ENCODE peak calls at places on chromosomes 11 and 22, in four cellular contexts. One of them, this sample, is unnamed. For H3K4me1, the result is how much of the 10 kb centered on the place peaks cover.

GRCh38 chr11:46389450-46390330 is 1.9 kb downstream of the CHRM4 start:
- DNase-seq in right lobe of liver: peak
- DNase-seq in breast epithelium: peak
- DNase-seq in esophagus squamous epithelium: no peak
- DNase-seq in this sample: peak

GRCh38 chr11:67435031-67435726 is 2.3 kb downstream of the PTPRCAP start:
- DNase-seq in right lobe of liver: no peak
- DNase-seq in breast epithelium: no peak
- DNase-seq in esophagus squamous epithelium: no peak
- DNase-seq in this sample: no peak

GRCh38 chr11:4606231-4607015 is 1.6 kb downstream of the TRIM68 start:
- DNase-seq in right lobe of liver: no peak
- DNase-seq in breast epithelium: no peak
- DNase-seq in esophagus squamous epithelium: no peak
- DNase-seq in this sample: no peak

GRCh38 chr22:44677299-44678244 is 24.4 kb upstream of the PRR5 start:
- DNase-seq in right lobe of liver: no peak
- DNase-seq in breast epithelium: no peak
- DNase-seq in esophagus squamous epithelium: no peak
- DNase-seq in this sample: no peak

GRCh38 chr11:10181811-10182210 is 112.2 kb downstream of the SBF2 start:
- DNase-seq in right lobe of liver: no peak
- DNase-seq in breast epithelium: no peak
- DNase-seq in esophagus squamous epithelium: no peak
- DNase-seq in this sample: no peak

GRCh38 chr22:30867746-30868662 is 100.6 kb downstream of the MORC2 start:
- DNase-seq in right lobe of liver: peak
- DNase-seq in breast epithelium: peak
- DNase-seq in esophagus squamous epithelium: no peak
- DNase-seq in this sample: peak

GRCh38 chr11:27350503-27350902 is 12.5 kb downstream of the CCDC34 start:
- DNase-seq in right lobe of liver: no peak
- DNase-seq in breast epithelium: no peak
- DNase-seq in esophagus squamous epithelium: no peak
- DNase-seq in this sample: no peak

GRCh38 chr22:24928322-24928721 is 18.2 kb downstream of the LHFPL7 start:
- DNase-seq in right lobe of liver: no peak
- DNase-seq in breast epithelium: no peak
- DNase-seq in esophagus squamous epithelium: no peak
- DNase-seq in this sample: no peak

GRCh38 chr22:29824677-29825076 is 13.4 kb downstream of the ASCC2 start:
- DNase-seq in right lobe of liver: no peak
- DNase-seq in breast epithelium: no peak
- DNase-seq in esophagus squamous epithelium: no peak
- DNase-seq in this sample: peak

GRCh38 chr11:103528596-103528995 is 419.4 kb downstream of the DYNC2H1 start:
- DNase-seq in right lobe of liver: no peak
- DNase-seq in breast epithelium: no peak
- DNase-seq in esophagus squamous epithelium: no peak
- DNase-seq in this sample: no peak

GRCh38 chr11:67376873-67377808 is 3.7 kb upstream of the CLCF1 start:
- DNase-seq in right lobe of liver: no peak
- DNase-seq in breast epithelium: no peak
- DNase-seq in esophagus squamous epithelium: no peak
- DNase-seq in this sample: no peak

GRCh38 chr11:20289732-20290131 is 73.8 kb upstream of the HTATIP2 start:
- DNase-seq in right lobe of liver: no peak
- DNase-seq in breast epithelium: no peak
- DNase-seq in esophagus squamous epithelium: no peak
- DNase-seq in this sample: no peak

GRCh38 chr11:36258730-36259360 is 30.4 kb downstream of the COMMD9 start:
- DNase-seq in right lobe of liver: peak
- DNase-seq in breast epithelium: no peak
- DNase-seq in esophagus squamous epithelium: no peak
- DNase-seq in this sample: peak

GRCh38 chr11:125062196-125062930 is 742 bp upstream of the SLC37A2 start:
- DNase-seq in right lobe of liver: no peak
- DNase-seq in breast epithelium: no peak
- DNase-seq in esophagus squamous epithelium: no peak
- DNase-seq in this sample: no peak

GRCh38 chr11:8834379-8834778 is 76.6 kb upstream of the AKIP1 start:
- DNase-seq in right lobe of liver: no peak
- DNase-seq in breast epithelium: no peak
- DNase-seq in esophagus squamous epithelium: no peak
- DNase-seq in this sample: no peak
- H3K4me1 ChIP-seq in right lobe of liver: under half
- H3K4me1 ChIP-seq in breast epithelium: under half
- H3K4me1 ChIP-seq in esophagus squamous epithelium: under half
- H3K4me1 ChIP-seq in this sample: under half

GRCh38 chr11:1054143-1055108 is 17.9 kb upstream of the MUC6 start:
- DNase-seq in right lobe of liver: no peak
- DNase-seq in breast epithelium: no peak
- DNase-seq in esophagus squamous epithelium: no peak
- DNase-seq in this sample: no peak
- TF ChIP-seq POLR2A in right lobe of liver: no peak
- TF ChIP-seq POLR2A in breast epithelium: no peak
- TF ChIP-seq POLR2A in esophagus squamous epithelium: no peak
- TF ChIP-seq POLR2A in this sample: no peak

DNA sequence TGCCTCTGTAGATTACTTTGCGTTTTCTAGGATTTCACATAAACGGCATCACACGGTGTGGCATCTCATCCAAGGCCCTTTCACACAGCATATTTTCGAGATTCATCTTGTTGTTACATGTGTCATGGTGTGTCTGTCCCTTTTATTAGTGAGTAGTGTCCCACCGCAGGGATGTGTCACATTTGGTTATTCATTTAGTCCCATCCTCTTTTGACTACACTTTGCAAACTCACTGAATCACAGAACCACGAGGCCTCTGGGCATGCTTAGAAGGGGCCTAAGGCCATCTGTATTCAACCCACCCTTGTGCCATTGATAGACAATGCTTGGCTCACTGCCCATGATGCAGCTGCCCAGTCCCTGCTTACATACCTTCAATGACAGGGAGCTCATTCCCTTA is 4.2 kb upstream of the RAC2 start:
- DNase-seq in right lobe of liver: no peak
- DNase-seq in breast epithelium: no peak
- DNase-seq in esophagus squamous epithelium: no peak
- DNase-seq in this sample: no peak
- H3K4me1 ChIP-seq in right lobe of liver: under half
- H3K4me1 ChIP-seq in breast epithelium: under half
- H3K4me1 ChIP-seq in esophagus squamous epithelium: under half
- H3K4me1 ChIP-seq in this sample: under half

DNA sequence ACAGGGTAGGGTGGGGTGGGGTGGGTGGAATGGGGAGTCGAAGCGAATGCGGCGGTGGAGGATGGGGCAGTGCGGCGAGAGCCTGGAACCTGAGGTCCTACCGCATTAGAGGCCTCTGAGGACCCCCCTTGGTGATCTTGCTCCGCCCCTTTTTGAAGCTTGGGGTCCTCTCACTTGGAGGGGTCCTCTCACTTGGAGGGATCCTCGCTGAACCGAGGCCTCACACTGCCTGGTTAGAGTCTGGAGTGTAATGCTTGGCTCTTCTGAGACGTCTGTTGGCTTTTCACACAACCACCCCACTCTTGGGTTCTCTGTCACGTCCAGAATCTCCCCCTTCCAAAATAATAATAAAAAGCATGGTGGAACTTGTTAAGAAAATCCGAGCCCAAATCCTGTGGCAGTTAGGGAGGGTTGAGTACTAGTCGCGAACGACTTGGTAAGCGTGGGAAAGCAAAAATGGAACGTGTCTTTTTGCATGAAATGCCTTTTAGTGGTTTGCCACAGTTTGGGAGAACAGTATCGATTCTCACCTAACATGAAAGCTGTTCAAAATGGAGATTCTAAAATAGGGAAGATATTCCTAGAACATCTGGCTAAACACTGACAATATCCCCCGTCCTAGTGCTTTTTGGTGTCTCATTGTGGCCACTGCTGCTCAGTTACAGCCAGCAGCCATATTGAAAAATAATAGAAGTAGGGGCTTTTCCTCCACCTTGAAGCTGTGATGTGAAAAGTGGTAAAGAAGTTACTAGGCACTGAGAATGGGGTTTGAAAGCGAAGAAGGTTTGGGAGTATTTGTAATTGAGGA is 821 bp downstream of the RBX1 start:
- DNase-seq in right lobe of liver: no peak
- DNase-seq in breast epithelium: no peak
- DNase-seq in esophagus squamous epithelium: no peak
- DNase-seq in this sample: no peak
- TF ChIP-seq POLR2A in right lobe of liver: no peak
- TF ChIP-seq POLR2A in breast epithelium: no peak
- TF ChIP-seq POLR2A in esophagus squamous epithelium: no peak
- TF ChIP-seq POLR2A in this sample: no peak

GRCh38 chr11:942853-943252 is 17.2 kb downstream of the AP2A2 start:
- DNase-seq in right lobe of liver: peak
- DNase-seq in breast epithelium: no peak
- DNase-seq in esophagus squamous epithelium: no peak
- DNase-seq in this sample: no peak

GRCh38 chr11:936199-936598 is 10.5 kb downstream of the AP2A2 start:
- DNase-seq in right lobe of liver: no peak
- DNase-seq in breast epithelium: no peak
- DNase-seq in esophagus squamous epithelium: no peak
- DNase-seq in this sample: no peak

GRCh38 chr11:944711-945470 is 19.2 kb downstream of the AP2A2 start:
- DNase-seq in right lobe of liver: peak
- DNase-seq in breast epithelium: no peak
- DNase-seq in esophagus squamous epithelium: no peak
- DNase-seq in this sample: no peak

GRCh38 chr11:937853-938261 is 12.2 kb downstream of the AP2A2 start:
- DNase-seq in right lobe of liver: no peak
- DNase-seq in breast epithelium: no peak
- DNase-seq in esophagus squamous epithelium: no peak
- DNase-seq in this sample: no peak

DNA sequence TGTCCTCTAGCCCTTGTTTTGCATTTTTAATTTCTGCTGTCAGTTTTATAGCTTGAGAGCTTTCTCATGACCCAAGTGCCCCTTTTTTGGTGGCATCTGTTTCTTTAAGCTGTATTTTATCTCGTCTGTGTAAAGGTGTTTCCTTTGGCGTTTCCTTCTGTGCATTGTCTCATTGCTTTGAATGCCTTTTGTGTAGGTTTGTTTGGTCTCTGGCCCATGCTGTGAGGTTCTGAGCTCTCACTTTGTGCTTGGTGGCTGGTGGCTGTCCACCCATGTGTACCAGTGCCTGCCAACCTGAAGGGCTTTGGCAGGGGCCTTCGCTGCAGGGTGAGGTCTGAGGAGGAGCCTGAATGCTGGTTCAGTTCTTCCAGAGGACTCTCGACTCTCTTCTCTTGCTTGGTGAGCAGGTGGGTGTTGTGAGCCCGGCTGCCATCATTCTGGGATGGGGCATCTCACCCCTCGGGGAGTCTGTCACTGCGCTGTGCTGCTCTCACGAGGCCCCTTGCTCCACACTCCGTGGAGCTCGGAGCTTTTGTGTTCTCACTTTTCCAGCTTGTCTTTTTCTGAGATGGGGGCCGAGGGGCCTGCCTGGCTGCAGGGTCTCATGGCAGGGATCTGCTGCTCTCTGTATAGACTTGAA is 14.9 kb downstream of the AP2A2 start:
- DNase-seq in right lobe of liver: no peak
- DNase-seq in breast epithelium: no peak
- DNase-seq in esophagus squamous epithelium: no peak
- DNase-seq in this sample: no peak
- H3K4me1 ChIP-seq in right lobe of liver: under half
- H3K4me1 ChIP-seq in breast epithelium: under half
- H3K4me1 ChIP-seq in esophagus squamous epithelium: under half
- H3K4me1 ChIP-seq in this sample: under half

DNA sequence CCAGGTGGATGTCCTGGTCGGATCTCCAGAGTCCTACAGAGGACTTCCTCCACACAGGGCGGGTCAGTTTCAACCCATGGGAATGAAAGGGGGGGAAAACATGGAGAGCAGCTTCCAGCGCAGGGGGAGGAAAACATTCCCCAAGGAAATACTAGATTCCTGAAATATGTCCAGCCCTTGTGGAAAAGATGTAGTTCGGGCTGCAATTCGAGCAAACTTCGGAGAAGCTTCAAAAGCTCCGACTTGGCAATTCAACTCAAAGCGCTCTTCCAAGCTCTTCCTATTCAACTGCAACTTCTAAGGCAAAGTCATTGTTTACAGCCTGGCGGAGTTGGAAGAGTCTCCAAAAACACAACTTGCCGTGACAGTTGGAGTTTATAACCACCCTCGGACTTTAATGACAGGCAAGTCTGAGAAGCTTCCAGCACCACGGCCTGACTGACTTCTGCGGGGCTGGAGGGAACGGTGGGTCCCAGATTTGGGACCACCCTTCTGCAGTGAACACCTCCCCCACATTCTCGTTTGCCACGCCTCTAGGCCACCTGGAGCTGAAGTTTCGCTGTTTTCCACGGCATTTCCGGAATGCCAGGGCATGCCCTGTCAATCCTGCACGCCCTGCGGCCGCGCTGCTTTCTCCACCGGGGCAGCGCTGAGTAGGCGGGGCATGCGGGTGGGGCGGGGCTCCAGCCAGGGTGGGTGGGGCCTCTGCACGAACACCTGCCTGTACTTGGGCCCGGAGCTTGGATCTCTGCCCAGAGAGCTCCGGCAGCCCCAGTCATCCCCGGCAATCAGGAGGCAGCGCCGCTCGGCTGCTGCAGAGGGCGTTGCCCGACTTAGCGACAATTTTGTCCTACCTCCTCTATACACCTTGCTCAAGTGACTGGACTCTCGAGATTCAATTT is 49.0 kb upstream of the BIRC3 start:
- DNase-seq in right lobe of liver: peak
- DNase-seq in breast epithelium: peak
- DNase-seq in esophagus squamous epithelium: peak
- DNase-seq in this sample: peak
- TF ChIP-seq POLR2A in right lobe of liver: no peak
- TF ChIP-seq POLR2A in breast epithelium: no peak
- TF ChIP-seq POLR2A in esophagus squamous epithelium: no peak
- TF ChIP-seq POLR2A in this sample: no peak

GRCh38 chr11:87263439-87263838 is 225.7 kb downstream of the TMEM135 start:
- DNase-seq in right lobe of liver: no peak
- DNase-seq in breast epithelium: no peak
- DNase-seq in esophagus squamous epithelium: no peak
- DNase-seq in this sample: no peak
- H3K4me1 ChIP-seq in right lobe of liver: under half
- H3K4me1 ChIP-seq in breast epithelium: under half
- H3K4me1 ChIP-seq in esophagus squamous epithelium: under half
- H3K4me1 ChIP-seq in this sample: under half

This sample was measured in gastrocnemius medialis.